ENCODE peak calls at places on chromosomes 6 and 20, in five cellular contexts. C is fibroblast of the conjunctiva, M is AG09309, B is nucleus accumbens, S is WTC11. Z is an unnamed sample.

GRCh38 chr6:97195117-97195516 is 87.9 kb downstream of the MMS22L start:
- DNase-seq in C (no peak), B (no peak), S (no peak), M (no peak), Z (no peak)

GRCh38 chr6:96520039-96520850 is 1.4 kb upstream of the UFL1 start:
- DNase-seq in B (no peak), C (no peak), M (no peak), S (peak), Z (no peak)

GRCh38 chr6:21752054-21752811 is 158.7 kb downstream of the SOX4 start:
- DNase-seq in C (no peak), M (no peak), S (no peak), B (no peak), Z (no peak)

GRCh38 chr6:7617954-7618764 is 28.2 kb downstream of the SNRNP48 start:
- DNase-seq in M (peak), S (no peak), B (no peak), C (peak), Z (peak)

GRCh38 chr6:14804001-14804401 is 441.9 kb upstream of the JARID2 start:
- DNase-seq in S (no peak), C (no peak), M (no peak), B (no peak), Z (no peak)

GRCh38 chr20:62770111-62770910 is 26.0 kb upstream of the MRGBP start:
- DNase-seq in C (no peak), M (no peak), B (no peak), S (no peak), Z (no peak)

GRCh38 chr6:101110814-101111213 is 229.7 kb upstream of the ASCC3 start:
- DNase-seq in S (no peak), M (no peak), B (no peak), C (peak), Z (no peak)

GRCh38 chr20:38623061-38623460 is 21.5 kb downstream of the ARHGAP40 start:
- DNase-seq in S (no peak), B (no peak), M (no peak), C (no peak), Z (no peak)

GRCh38 chr6:1286972-1287600 is 24.8 kb upstream of the FOXQ1 start:
- DNase-seq in B (no peak), M (peak), S (no peak), C (peak), Z (peak)

GRCh38 chr20:37576911-37577310 is 49.2 kb upstream of the BLCAP start:
- DNase-seq in M (no peak), S (no peak), C (no peak), B (no peak), Z (no peak)

GRCh38 chr6:34792605-34793500 is 970 bp downstream of the BLTP3A start:
- DNase-seq in B (peak), M (no peak), C (peak), S (peak), Z (no peak)

GRCh38 chr6:4370066-4370465 is 234.7 kb upstream of the ECI2 start:
- DNase-seq in C (peak), S (no peak), B (no peak), M (peak), Z (no peak)

GRCh38 chr6:23213651-23214050 is 644.3 kb downstream of the HDGFL1 start:
- DNase-seq in M (no peak), C (no peak), B (no peak), S (no peak), Z (no peak)

GRCh38 chr6:142874676-142875075 is 70.3 kb downstream of the HIVEP2 start:
- DNase-seq in B (no peak), S (no peak), C (no peak), M (no peak), Z (no peak)

GRCh38 chr6:127939442-127940066 is 38.7 kb upstream of the THEMIS start:
- DNase-seq in S (no peak), C (peak), B (no peak), M (no peak), Z (no peak)

GRCh38 chr6:136668571-136668970 is 118.3 kb upstream of the MAP7 start:
- DNase-seq in M (no peak), S (no peak), B (no peak), C (no peak), Z (no peak)

Z was measured in upper lobe of right lung.